ENCODE peak calls at places on chromosomes 13 and 19, in five cellular contexts. E is H54, S is tibial nerve, J is neuronal stem cell, Y is astrocyte of the spinal cord. P is an unnamed sample.

GRCh38 chr19:15871570-15871969 is 26.3 kb downstream of the CYP4F2 start:
- DNase-seq in E (peak; percentile 33), S (no peak), J (no peak), Y (no peak), P (no peak)

GRCh38 chr13:81048026-81048461 is 707.1 kb upstream of the SPRY2 start:
- DNase-seq in E (no peak), S (no peak), J (no peak), Y (peak; percentile 19), P (no peak)

GRCh38 chr19:13718733-13719132 is 45.6 kb upstream of the MRI1 start:
- DNase-seq in E (no peak), S (no peak), J (peak; percentile 31), Y (peak; percentile 66), P (no peak)

GRCh38 chr19:10968527-10969081 is 7.8 kb downstream of the SMARCA4 start:
- DNase-seq in E (no peak), S (no peak), J (no peak), Y (no peak), P (no peak)

GRCh38 chr19:44694184-44694579 is 4.8 kb upstream of the CEACAM16 start:
- DNase-seq in E (no peak), S (no peak), J (no peak), Y (no peak), P (no peak)

GRCh38 chr13:39185326-39185725 is 147.1 kb downstream of the NHLRC3 start:
- DNase-seq in E (no peak), S (no peak), J (no peak), Y (no peak), P (no peak)

GRCh38 chr13:86446311-86446710 is 647.1 kb upstream of the SLITRK6 start:
- DNase-seq in E (peak; percentile 61), S (no peak), J (no peak), Y (peak; percentile 95), P (no peak)

GRCh38 chr13:36766295-36766694 is 52.7 kb upstream of the RFXAP start:
- DNase-seq in E (no peak), S (no peak), J (no peak), Y (peak; percentile 74), P (no peak)